ENCODE peak calls at places on chromosomes 3 and 15, in four cellular contexts. V, A, G and X are unnamed samples.

GRCh38 chr3:15041950-15042349 is 23.2 kb downstream of the MRPS25 start:
- DNase-seq in V (no peak), A (no peak), G (no peak), X (no peak)

GRCh38 chr3:31823184-31823583 is 157.9 kb downstream of the OSBPL10 start:
- DNase-seq in V (no peak), A (no peak), G (no peak), X (no peak)

GRCh38 chr3:45507820-45508317 is 86.7 kb upstream of the LIMD1 start:
- DNase-seq in V (peak), A (peak), G (no peak), X (no peak)

GRCh38 chr3:122146466-122146865 is 37.0 kb upstream of the CASR start:
- DNase-seq in V (no peak), A (no peak), G (no peak), X (no peak)

GRCh38 chr15:79088426-79089205 is 2.0 kb downstream of the RASGRF1 start:
- DNase-seq in V (no peak), A (no peak), G (no peak), X (peak)

GRCh38 chr15:48244923-48245322 is 38.8 kb downstream of the SLC12A1 start:
- DNase-seq in V (no peak), A (no peak), G (no peak), X (no peak)

GRCh38 chr3:113753376-113753985 is 6.6 kb downstream of the ATP6V1A start:
- DNase-seq in V (no peak), A (no peak), G (no peak), X (no peak)

GRCh38 chr3:40620151-40620550 is 95.4 kb downstream of the ZNF621 start:
- DNase-seq in V (no peak), A (no peak), G (no peak), X (no peak)

GRCh38 chr3:156575661-156576450 is 20.9 kb upstream of the SSR3 start:
- DNase-seq in V (no peak), A (no peak), G (no peak), X (no peak)

GRCh38 chr15:71649894-71650293 is 160.5 kb upstream of the NR2E3 start:
- DNase-seq in V (no peak), A (no peak), G (no peak), X (no peak)
- TF ChIP-seq CTCF in V (no peak), A (no peak), G (no peak), X (no peak)

DNA sequence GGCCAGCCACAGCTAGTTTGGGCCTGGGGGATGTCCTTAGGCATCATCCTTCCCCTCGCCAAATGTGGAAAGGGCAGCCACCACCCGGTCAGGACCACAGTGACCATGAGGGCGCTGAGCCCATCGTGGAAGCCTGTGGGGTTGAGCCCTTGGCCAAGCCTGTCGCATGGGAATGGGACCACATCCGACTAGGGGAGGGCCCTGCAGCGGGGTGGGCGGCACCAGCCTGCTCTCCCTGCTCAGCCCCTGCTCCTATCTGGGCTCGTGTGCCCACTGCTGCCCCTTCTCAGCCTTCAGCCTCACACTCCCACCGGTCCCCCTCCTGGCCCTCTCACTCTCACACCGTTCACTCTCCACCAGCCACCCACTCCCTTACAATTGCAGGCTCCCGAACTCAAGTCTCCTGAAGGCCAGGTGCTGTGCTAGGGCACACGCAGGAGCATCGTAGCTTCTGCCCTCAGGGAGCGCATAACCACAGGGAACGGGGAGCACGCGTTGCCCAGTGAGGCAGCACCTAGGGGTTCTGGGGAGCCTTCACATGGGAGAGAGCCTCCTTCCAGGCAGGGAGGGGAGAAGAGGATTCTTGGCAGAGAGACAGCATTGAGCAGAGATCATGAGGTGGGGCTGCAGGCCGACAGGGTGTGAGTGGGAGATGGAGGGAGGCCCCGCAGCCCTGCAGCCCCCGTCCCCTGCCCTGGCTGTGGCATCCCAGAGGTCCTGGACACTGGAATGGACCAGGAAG is 26.1 kb downstream of the LOXL1 start:
- DNase-seq in V (no peak), A (no peak), G (no peak), X (no peak)
- H3K27ac ChIP-seq in V (no peak), A (peak), G (no peak), X (peak)

DNA sequence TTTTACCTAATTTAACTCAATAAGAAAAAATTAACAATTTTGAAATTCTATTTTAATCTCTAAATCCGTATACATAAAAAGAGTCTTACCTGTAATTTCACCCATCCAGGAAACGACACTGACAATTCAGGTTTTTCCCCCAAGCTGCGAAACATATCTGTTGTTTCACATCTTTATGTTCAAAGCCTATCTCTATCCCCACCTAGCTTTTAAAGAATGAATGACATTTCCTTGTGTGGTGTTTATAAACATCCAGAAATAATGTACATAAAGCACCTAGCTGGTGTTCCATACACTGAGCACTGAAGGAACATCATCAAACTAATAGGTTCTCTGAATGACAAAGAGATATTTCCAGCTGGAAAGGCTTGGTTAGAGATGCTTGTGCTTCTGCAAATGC is 867.8 kb downstream of the SQOR start:
- DNase-seq in V (no peak), A (no peak), G (peak), X (no peak)
- TF ChIP-seq CTCF in V (no peak), A (no peak), G (peak), X (no peak)

GRCh38 chr3:26624209-26624775 is 1.7 kb downstream of the LRRC3B start:
- DNase-seq in V (no peak), A (no peak), G (no peak), X (no peak)
- H3K27ac ChIP-seq in V (no peak), A (no peak), G (no peak), X (no peak)

GRCh38 chr3:52171577-52172261 is 17.5 kb upstream of the POC1A start:
- DNase-seq in V (peak), A (no peak), G (no peak), X (no peak)
- TF ChIP-seq CTCF in V (no peak), A (no peak), G (no peak), X (no peak)

GRCh38 chr15:31970007-31970406 is 60.3 kb upstream of the CHRNA7 start:
- DNase-seq in V (no peak), A (no peak), G (no peak), X (no peak)
- H3K27ac ChIP-seq in V (no peak), A (no peak), G (no peak), X (no peak)

DNA sequence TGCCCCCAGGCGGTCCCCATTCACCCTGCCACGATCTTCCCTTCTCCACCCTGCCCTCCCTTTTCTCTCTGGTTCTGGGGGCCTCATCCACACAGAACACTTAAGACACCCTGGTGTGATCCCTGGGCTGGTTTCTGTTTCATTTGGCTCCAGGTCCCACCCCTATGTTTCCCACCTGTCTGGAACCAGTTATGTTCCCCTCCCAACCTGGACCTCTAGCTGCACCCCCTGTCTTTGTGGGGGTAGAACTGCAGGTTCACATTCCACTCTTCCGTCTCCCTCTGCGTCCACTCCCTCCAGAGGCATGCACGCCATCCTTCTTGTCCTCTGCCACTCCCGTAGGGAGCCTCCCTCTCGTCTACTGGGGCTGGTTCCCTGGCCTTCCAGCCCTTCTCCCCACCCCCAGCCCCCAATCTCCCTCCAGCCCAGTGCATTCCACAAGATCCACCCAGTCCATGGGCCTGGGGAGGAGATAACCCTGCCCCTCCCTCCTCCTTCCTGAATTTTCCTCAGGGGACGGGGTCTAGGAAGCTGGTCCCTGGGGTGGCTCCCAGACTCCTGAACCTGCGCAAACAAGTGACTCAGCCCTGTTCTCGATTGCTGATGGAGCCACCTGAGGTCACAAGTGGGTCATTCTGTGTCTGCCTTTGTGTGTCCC is 73.8 kb downstream of the ABTB1 start:
- DNase-seq in V (no peak), A (peak), G (no peak), X (no peak)
- TF ChIP-seq CTCF in V (peak), A (peak), G (peak), X (no peak)